ENCODE peak calls at places on chromosomes 12 and 14, in four cellular contexts. G is activated B cell treated with CpG ODN at 0.5 μM for 24 hours, V is fibroblast of the aortic adventitia, R is upper lobe of right lung. S is an unnamed sample.

GRCh38 chr14:75489480-75489837 is 32.8 kb upstream of the BATF start:
- DNase-seq in G (no peak), V (no peak), R (no peak), S (no peak)

GRCh38 chr12:47317182-47317915 is 237.6 kb upstream of the AMIGO2 start:
- DNase-seq in G (no peak), V (no peak), R (no peak), S (no peak)

GRCh38 chr12:7042847-7043246 is 17.7 kb upstream of the C1S start:
- DNase-seq in G (no peak), V (peak; percentile 64), R (no peak), S (peak; percentile 43)

GRCh38 chr14:104384776-104385071 is 194.8 kb upstream of the C14orf180 start:
- DNase-seq in G (no peak), V (no peak), R (peak; percentile 26), S (no peak)

GRCh38 chr12:89884365-89884915 is 175.8 kb upstream of the ATP2B1 start:
- DNase-seq in G (no peak), V (no peak), R (no peak), S (no peak)

GRCh38 chr14:101579372-101580080 is 18.2 kb downstream of the DIO3 start:
- DNase-seq in G (no peak), V (no peak), R (no peak), S (no peak)

GRCh38 chr12:106582661-106583577 is at the start of gene RFX4:
- DNase-seq in G (no peak), V (no peak), R (no peak), S (no peak)

GRCh38 chr12:43969882-43970281 is 134.0 kb downstream of the TMEM117 start:
- DNase-seq in G (no peak), V (peak; percentile 35), R (no peak), S (peak; percentile 6)

GRCh38 chr14:63632932-63633514 is 8.6 kb downstream of the WDR89 start:
- DNase-seq in G (no peak), V (peak; percentile 41), R (no peak), S (peak; percentile 52)

GRCh38 chr12:29102739-29103138 is 46.3 kb upstream of the FAR2 start:
- DNase-seq in G (no peak), V (no peak), R (no peak), S (no peak)

GRCh38 chr12:71092290-71092689 is 65.5 kb downstream of the TSPAN8 start:
- DNase-seq in G (no peak), V (no peak), R (no peak), S (no peak)

GRCh38 chr12:67193705-67194104 is 75.5 kb upstream of the CAND1 start:
- DNase-seq in G (no peak), V (peak; percentile 39), R (no peak), S (peak; percentile 24)

GRCh38 chr12:10304161-10304574 is 3.5 kb upstream of the KLRD1 start:
- DNase-seq in G (no peak), V (peak; percentile 3), R (no peak), S (no peak)

GRCh38 chr14:75068294-75069020 is 984 bp upstream of the ZC2HC1C start:
- DNase-seq in G (no peak), V (no peak), R (no peak), S (no peak)

GRCh38 chr14:72883963-72884362 is 9.9 kb downstream of the DPF3 start:
- DNase-seq in G (no peak), V (peak; percentile 41), R (no peak), S (peak; percentile 91)

GRCh38 chr12:46271846-46272245 is 3.0 kb upstream of the SLC38A1 start:
- DNase-seq in G (no peak), V (no peak), R (no peak), S (no peak)

GRCh38 chr12:117872521-117873169 is 96.1 kb downstream of the KSR2 start:
- DNase-seq in G (no peak), V (peak; percentile 8), R (no peak), S (no peak)

S was measured in endothelial cell of umbilical vein.